ENCODE peak calls at places on chromosome 2, in seven cellular contexts. K is K562, Z is HCT116, Q is SK-N-SH, B is HepG2, D is GM12878, T is H1. R is an unnamed sample.

GRCh38 chr2:238141541-238142318 is 3.3 kb downstream of the KLHL30 start:
- DNase-seq in K (no peak), Z (peak), Q (no peak), B (peak), D (no peak), T (no peak), R (peak)

GRCh38 chr2:242002944-242003343 is 133.4 kb downstream of the RTP5 start:
- DNase-seq in K (no peak), Z (no peak), Q (no peak), B (no peak), D (no peak), T (no peak), R (no peak)

GRCh38 chr2:234863043-234863934 is 88.5 kb upstream of the SH3BP4 start:
- DNase-seq in K (no peak), Z (peak), Q (no peak), B (peak), D (no peak), T (no peak), R (no peak)

GRCh38 chr2:158619496-158619895 is 162.7 kb downstream of the PKP4 start:
- DNase-seq in K (no peak), Z (no peak), Q (no peak), B (peak), D (no peak), T (no peak), R (no peak)

GRCh38 chr2:20574930-20575329 is 76.0 kb downstream of the HS1BP3 start:
- DNase-seq in K (no peak), Z (no peak), Q (no peak), B (no peak), D (no peak), T (no peak), R (no peak)

GRCh38 chr2:95270541-95271081 is 3.6 kb upstream of the PROM2 start:
- DNase-seq in K (no peak), Z (no peak), Q (no peak), B (no peak), D (no peak), T (no peak), R (no peak)

GRCh38 chr2:71498261-71498701 is 44.9 kb downstream of the DYSF start:
- DNase-seq in K (no peak), Z (peak), Q (no peak), B (peak), D (no peak), T (no peak), R (no peak)

GRCh38 chr2:3728104-3729054 is 25.0 kb downstream of the DCDC2C start:
- DNase-seq in K (peak), Z (peak), Q (peak), B (peak), D (no peak), T (no peak), R (peak)

GRCh38 chr2:239688098-239688497 is 287.3 kb upstream of the HDAC4 start:
- DNase-seq in K (peak), Z (no peak), Q (no peak), B (no peak), D (no peak), T (peak), R (no peak)

GRCh38 chr2:238985036-238985729 is 137.3 kb downstream of the TWIST2 start:
- DNase-seq in K (no peak), Z (no peak), Q (peak), B (no peak), D (no peak), T (no peak), R (no peak)

GRCh38 chr2:23385748-23386421 is 906 bp downstream of the KLHL29 start:
- DNase-seq in K (no peak), Z (no peak), Q (peak), B (no peak), D (no peak), T (no peak), R (no peak)

GRCh38 chr2:232420073-232420454 is 13.4 kb downstream of the ALPG start:
- DNase-seq in K (no peak), Z (no peak), Q (no peak), B (no peak), D (no peak), T (no peak), R (no peak)

GRCh38 chr2:238127165-238128060 is 11.1 kb upstream of the KLHL30 start:
- DNase-seq in K (peak), Z (no peak), Q (no peak), B (peak), D (no peak), T (no peak), R (no peak)

GRCh38 chr2:192236136-192236535 is 41.4 kb upstream of the TMEFF2 start:
- DNase-seq in K (no peak), Z (no peak), Q (no peak), B (no peak), D (no peak), T (no peak), R (no peak)

GRCh38 chr2:215713393-215713792 is 277.5 kb upstream of the FN1 start:
- DNase-seq in K (no peak), Z (no peak), Q (no peak), B (peak), D (no peak), T (no peak), R (no peak)

GRCh38 chr2:241469746-241470145 is 38.6 kb downstream of the STK25 start:
- DNase-seq in K (no peak), Z (no peak), Q (no peak), B (no peak), D (no peak), T (no peak), R (no peak)

GRCh38 chr2:127407091-127407490 is 11.1 kb upstream of the PROC start:
- DNase-seq in K (no peak), Z (no peak), Q (no peak), B (no peak), D (no peak), T (no peak), R (no peak)

GRCh38 chr2:214574077-214574775 is 163.4 kb downstream of the VWC2L start:
- DNase-seq in K (no peak), Z (no peak), Q (no peak), B (no peak), D (no peak), T (no peak), R (no peak)

DNA sequence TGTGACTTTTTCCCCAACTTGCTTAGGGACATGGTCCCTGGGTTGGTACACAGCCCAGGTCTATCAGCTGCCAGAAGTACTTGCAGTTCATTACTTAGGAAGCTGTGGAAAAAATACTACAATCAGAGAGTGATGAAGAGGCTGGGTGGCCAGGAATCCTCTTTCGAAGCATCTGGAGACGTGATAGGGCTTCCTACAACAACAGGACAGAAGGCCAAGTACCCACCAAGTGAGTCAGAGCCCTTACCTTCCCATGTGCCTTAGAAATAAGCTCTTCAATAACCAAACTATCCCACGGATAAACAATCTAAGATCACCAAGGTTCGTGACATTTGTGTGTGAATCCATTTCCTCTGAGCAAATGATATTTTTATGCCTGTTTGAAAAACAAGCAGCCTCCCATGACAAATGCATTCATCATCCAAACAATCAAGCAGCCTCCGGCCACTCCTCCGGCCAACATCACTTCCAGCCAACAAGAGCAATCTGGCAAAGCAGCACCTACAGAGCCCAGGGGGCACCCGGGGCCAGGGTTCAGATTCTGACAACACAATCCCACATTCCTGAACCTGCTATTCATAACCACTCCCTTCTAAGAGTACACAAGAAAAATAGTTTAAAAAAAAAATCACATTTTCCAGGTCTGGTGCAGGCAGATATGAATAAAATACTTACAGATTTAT is 26.4 kb downstream of the TBC1D8 start:
- DNase-seq in K (no peak), Z (peak), Q (no peak), B (peak), D (no peak), T (no peak), R (peak)
- TF ChIP-seq JUND in K (no peak), Z (peak), Q (no peak), B (peak), D (no peak), T (no peak), R (no peak)

DNA sequence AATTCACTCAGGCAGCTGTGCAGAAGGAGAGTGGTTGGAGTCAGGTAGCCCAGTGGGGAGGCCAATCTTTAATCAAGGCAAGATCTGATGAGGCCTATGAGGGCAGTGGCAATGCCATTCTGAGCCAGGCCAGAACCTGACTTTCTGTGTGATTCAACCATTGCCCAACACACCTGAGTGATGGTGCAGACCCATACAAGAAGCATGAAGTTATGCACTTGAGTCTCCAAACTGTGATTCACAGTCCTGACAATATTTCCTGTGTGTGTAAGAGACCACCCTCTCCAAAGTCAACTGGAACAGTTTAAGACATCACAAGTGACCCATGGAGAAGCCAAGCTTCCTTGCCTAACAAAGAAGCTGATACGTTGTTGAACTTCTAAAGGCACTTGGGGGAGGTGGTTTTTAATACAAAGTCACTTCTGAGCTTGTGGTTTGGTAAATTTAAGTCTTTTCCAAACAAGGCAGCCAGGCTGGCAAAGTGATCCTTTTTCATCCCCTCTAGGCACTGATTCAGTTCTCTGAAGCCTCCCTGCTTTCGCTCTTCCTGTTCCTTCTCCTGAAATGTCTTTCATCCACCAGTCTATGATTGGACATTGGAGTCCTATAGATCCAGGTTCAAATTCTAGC is 49.0 kb downstream of the VSNL1 start:
- DNase-seq in K (no peak), Z (no peak), Q (no peak), B (no peak), D (no peak), T (no peak), R (no peak)
- TF ChIP-seq JUND in K (no peak), Z (no peak), Q (no peak), B (no peak), D (no peak), T (no peak), R (no peak)

GRCh38 chr2:132969371-132969985 is 299.5 kb upstream of the LYPD1 start:
- DNase-seq in K (no peak), Z (no peak), Q (no peak), B (no peak), D (no peak), T (no peak), R (no peak)

GRCh38 chr2:132963161-132963560 is 293.2 kb upstream of the LYPD1 start:
- DNase-seq in K (no peak), Z (no peak), Q (no peak), B (no peak), D (no peak), T (no peak), R (no peak)

GRCh38 chr2:132965469-132965868 is 295.5 kb upstream of the LYPD1 start:
- DNase-seq in K (no peak), Z (no peak), Q (no peak), B (no peak), D (no peak), T (no peak), R (no peak)
- TF ChIP-seq JUND in K (no peak), Z (no peak), Q (no peak), B (no peak), D (no peak), T (no peak), R (no peak)

DNA sequence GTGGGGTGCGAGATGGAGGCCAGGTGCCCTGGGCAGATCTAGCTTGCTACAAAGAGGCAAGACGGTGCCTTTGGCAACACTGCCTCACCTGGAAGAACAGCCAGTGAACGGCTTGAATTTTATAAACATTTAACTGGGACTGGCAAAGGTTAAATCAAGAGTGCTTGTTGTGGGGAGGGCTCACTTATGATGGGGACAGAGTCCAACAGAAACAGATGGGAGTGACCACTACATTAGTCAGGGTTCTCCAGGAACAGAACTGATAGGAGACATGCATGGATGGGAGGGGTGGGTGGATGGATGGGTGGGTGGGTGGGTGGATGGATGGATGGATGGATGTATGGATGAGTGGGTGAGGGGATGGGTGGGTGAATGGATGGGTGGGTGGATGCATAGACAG is 19.2 kb downstream of the ODC1 start:
- DNase-seq in K (no peak), Z (no peak), Q (no peak), B (no peak), D (no peak), T (no peak), R (no peak)
- TF ChIP-seq JUND in K (no peak), Z (no peak), Q (no peak), B (no peak), D (no peak), T (no peak), R (no peak)

DNA sequence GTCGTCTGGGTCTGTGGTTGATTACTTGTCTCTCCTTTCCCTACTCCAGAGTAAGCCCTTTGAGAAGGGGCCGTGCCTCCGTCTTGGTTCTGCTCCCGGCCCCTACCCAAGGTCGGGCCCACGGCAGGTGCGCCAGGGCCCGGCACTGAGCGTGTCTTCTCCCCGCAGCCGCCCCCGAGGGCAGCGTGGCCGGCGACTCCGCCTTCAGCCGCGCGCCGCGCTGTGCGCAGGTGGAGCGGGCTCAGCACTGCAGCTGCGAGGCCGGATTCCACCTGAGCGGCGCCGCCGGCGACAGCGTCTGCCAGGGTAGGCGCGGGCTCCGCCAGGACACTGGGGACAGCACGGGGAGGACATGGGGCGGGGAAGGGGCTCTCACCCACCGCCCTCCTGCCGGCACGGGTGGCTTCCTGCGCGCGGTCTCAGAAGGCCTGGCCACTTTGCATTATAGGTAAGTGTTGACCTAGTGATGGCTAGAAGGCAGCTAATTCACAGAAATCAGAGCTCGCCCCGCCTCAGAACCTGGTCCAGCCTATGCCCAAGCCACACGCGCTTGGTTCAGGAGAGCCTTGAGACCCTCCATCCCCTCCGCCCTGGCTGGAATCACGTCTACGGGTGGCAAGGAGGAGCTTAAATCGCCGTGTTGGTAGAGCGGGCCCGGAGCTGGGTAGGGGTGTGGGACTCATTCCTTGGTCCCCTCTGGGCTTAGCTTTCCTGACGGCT is 43.5 kb downstream of the FBLN7 start:
- DNase-seq in K (no peak), Z (no peak), Q (no peak), B (no peak), D (no peak), T (no peak), R (no peak)
- TF ChIP-seq JUND in K (no peak), Z (no peak), Q (no peak), B (no peak), D (no peak), T (no peak), R (no peak)

GRCh38 chr2:1940660-1941059 is 196.3 kb upstream of the PXDN start:
- DNase-seq in K (no peak), Z (no peak), Q (peak), B (no peak), D (no peak), T (no peak), R (no peak)
- TF ChIP-seq JUND in K (no peak), Z (no peak), Q (no peak), B (no peak), D (no peak), T (no peak), R (no peak)

R was measured in T47D.